ENCODE peak calls at places on chromosomes 5 and 9, in ten cellular contexts. C, U, R, H, I, G, A, T, E and N are unnamed samples.
A peak's percentile ranks its signal among the peaks of the same experiment; 100 is the strongest.

GRCh38 chr9:133787749-133788015 is 49.5 kb upstream of the SARDH start:
- DNase-seq in C (peak; percentile 83), U (no peak), H (no peak), A (peak; percentile 10), R (peak; percentile 92), G (no peak), T (peak; percentile 32), E (peak; percentile 15), I (peak; percentile 44), N (no peak)

GRCh38 chr9:7285199-7285598 is 514.4 kb downstream of the DMAC1 start:
- DNase-seq in H (no peak), G (no peak), R (no peak), T (no peak), C (no peak), I (no peak), U (no peak), E (no peak), A (no peak), N (no peak)

GRCh38 chr5:102762095-102762534 is 7.0 kb downstream of the PAM start:
- DNase-seq in E (peak; percentile 72), T (no peak), I (no peak), U (no peak), R (no peak), A (peak; percentile 61), H (no peak), C (no peak), G (no peak), N (no peak)

GRCh38 chr9:22088372-22089063 is 79.4 kb upstream of the CDKN2B start:
- DNase-seq in I (no peak), G (no peak), R (no peak), T (no peak), U (no peak), C (no peak), E (no peak), H (no peak), A (no peak), N (no peak)

GRCh38 chr5:179288101-179288808 is 57.0 kb downstream of the ADAMTS2 start:
- DNase-seq in G (no peak), A (no peak), U (peak; percentile 46), E (no peak), T (no peak), H (no peak), I (no peak), R (peak; percentile 39), C (peak; percentile 61), N (no peak)

GRCh38 chr5:178793696-178794095 is 63.2 kb upstream of the ZNF354A start:
- DNase-seq in U (peak; percentile 42), G (no peak), R (no peak), E (no peak), C (no peak), A (no peak), T (no peak), H (no peak), I (no peak), N (no peak)

GRCh38 chr9:109941771-109942170 is 161.8 kb downstream of the PALM2AKAP2 start:
- DNase-seq in C (no peak), E (no peak), I (no peak), G (no peak), A (no peak), H (no peak), T (no peak), U (no peak), R (no peak), N (no peak)

GRCh38 chr5:76999451-76999850 is 30.8 kb upstream of the AGGF1 start:
- DNase-seq in C (no peak), U (no peak), I (no peak), E (peak; percentile 86), H (no peak), R (no peak), G (no peak), T (no peak), A (peak; percentile 49), N (no peak)

GRCh38 chr5:148729182-148729581 is 74.9 kb upstream of the HTR4 start:
- DNase-seq in U (no peak), I (peak; percentile 59), E (peak; percentile 20), R (no peak), T (no peak), A (no peak), C (no peak), H (no peak), G (no peak), N (no peak)

GRCh38 chr5:138230981-138231589 is 18.0 kb upstream of the CDC23 start:
- DNase-seq in T (no peak), G (no peak), E (peak; percentile 59), C (no peak), H (no peak), U (no peak), A (no peak), R (peak; percentile 12), I (peak; percentile 12), N (no peak)

GRCh38 chr5:75324791-75325190 is 12.2 kb upstream of the HMGCR start:
- DNase-seq in E (no peak), I (no peak), G (no peak), T (no peak), R (no peak), U (no peak), A (no peak), C (no peak), H (no peak), N (no peak)

GRCh38 chr5:132102101-132102701 is 28.6 kb downstream of the CSF2 start:
- DNase-seq in E (no peak), H (no peak), A (no peak), T (no peak), U (no peak), I (peak; percentile 17), R (peak; percentile 71), C (no peak), G (peak; percentile 70), N (no peak)

GRCh38 chr5:34736445-34737119 is 80.5 kb downstream of the RAI14 start:
- DNase-seq in U (no peak), R (no peak), G (no peak), I (no peak), C (no peak), T (no peak), H (peak; percentile 31), E (peak; percentile 30), A (no peak), N (peak; percentile 18)

DNA sequence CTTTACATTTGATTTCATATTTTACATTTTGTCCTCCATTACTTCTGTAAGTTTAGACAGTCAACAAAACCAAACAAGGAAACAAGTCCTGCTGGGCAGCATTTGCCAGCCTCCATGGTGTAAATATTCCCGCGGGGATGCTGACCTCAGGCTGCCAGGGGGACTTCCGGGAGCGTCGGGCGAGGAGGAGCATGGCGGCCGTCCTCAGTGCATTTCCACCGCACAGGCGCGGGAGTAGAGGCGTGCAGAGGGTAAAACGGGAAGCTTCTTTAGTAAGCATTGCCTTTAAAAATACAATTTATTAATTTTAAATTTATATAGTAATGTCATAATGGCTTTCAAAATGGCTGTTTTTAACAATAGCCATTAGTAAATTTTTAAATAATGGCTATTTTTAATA is 385.3 kb upstream of the IRX4 start:
- DNase-seq in A (no peak), U (no peak), T (no peak), C (no peak), I (no peak), H (no peak), G (no peak), R (no peak), E (no peak), N (no peak)
- H3K4me1 ChIP-seq in A (no peaks in the 10 kb centered on the region), U (no peaks in the 10 kb centered on the region), T (no peaks in the 10 kb centered on the region), C (no peaks in the 10 kb centered on the region), I (no peaks in the 10 kb centered on the region), H (peaks cover 4% of the 10 kb centered on the region), G (no peaks in the 10 kb centered on the region), R (no peaks in the 10 kb centered on the region), E (no peaks in the 10 kb centered on the region), N (no peaks in the 10 kb centered on the region)

DNA sequence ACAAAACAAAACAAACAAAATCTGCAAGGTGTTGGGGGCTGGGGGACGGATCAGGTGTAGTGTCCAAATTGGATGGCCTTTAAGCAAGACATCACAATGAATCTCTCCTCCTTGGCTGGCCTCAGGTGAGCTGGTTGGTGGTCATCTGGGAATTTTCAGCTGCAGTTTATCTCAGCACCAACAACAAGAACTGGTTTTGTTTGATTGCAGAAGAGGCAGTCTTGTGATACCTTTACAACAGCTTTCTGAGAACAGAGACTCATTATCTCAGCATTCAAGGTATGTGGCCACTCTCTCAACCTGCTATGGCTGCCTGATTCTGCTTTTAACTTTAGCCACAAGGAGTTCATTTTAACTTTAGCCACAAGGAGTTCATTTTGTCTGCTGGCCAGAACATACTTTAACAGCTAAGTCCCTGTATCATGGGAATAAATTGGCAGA is 1543.4 kb downstream of the EFNA5 start:
- DNase-seq in U (no peak), I (peak; percentile 30), R (no peak), A (no peak), T (no peak), H (no peak), C (no peak), G (no peak), E (no peak), N (no peak)
- H3K4me1 ChIP-seq in U (no peaks in the 10 kb centered on the region), I (peaks cover 8% of the 10 kb centered on the region), R (no peaks in the 10 kb centered on the region), A (no peaks in the 10 kb centered on the region), T (no peaks in the 10 kb centered on the region), H (peaks cover 3% of the 10 kb centered on the region), C (no peaks in the 10 kb centered on the region), G (no peaks in the 10 kb centered on the region), E (no peaks in the 10 kb centered on the region), N (no peaks in the 10 kb centered on the region)

GRCh38 chr9:98317134-98317857 is 61.8 kb upstream of the TBC1D2 start:
- DNase-seq in R (no peak), I (no peak), U (no peak), H (no peak), T (no peak), G (no peak), C (peak; percentile 51), A (peak; percentile 49), E (peak; percentile 84), N (no peak)
- H3K4me1 ChIP-seq in R (no peaks in the 10 kb centered on the region), I (no peaks in the 10 kb centered on the region), U (peaks cover 7% of the 10 kb centered on the region), H (no peaks in the 10 kb centered on the region), T (no peaks in the 10 kb centered on the region), G (no peaks in the 10 kb centered on the region), C (no peaks in the 10 kb centered on the region), A (peaks cover 2% of the 10 kb centered on the region), E (peaks cover 35% of the 10 kb centered on the region), N (peaks cover 3% of the 10 kb centered on the region)

DNA sequence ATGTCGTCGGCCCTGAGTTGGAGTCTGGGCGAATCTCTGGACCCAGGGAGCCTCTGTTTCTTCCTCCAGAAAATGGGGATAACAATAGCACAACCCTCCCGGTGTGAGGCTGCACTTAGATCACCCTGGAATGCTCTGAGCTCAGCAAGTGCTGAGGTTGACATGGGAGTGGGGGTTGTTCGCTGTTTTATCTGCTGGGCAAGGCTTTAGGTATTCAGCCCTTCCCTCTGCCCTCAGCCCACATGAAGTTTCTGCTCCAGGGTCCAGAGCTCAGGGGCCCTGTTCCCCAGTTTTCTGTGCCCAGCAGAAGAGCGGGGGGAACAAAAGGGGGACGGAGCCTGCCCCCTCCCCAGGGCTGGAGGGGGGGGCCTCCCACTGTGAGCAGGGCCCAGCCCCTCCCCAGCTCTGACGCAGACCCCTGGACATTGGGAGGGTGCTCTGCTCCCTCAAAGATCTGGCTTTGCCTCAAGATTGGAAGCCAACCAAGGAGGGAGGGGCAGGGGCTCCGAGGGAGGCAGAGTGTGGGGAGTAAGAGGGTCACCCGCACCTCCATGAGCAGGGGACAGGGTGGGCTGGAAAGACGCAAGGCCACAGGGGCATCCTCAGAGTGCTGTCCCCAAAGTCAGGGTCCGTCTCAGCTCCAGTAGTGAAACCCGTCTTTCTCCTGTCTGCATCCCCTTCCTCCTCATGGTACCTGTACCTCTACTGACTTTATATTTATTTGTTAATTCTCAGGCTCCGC is 215.6 kb downstream of the C9orf50 start:
- DNase-seq in R (peak; percentile 47), U (no peak), E (peak; percentile 55), C (peak; percentile 69), A (no peak), T (peak; percentile 4), I (no peak), G (no peak), H (no peak), N (no peak)
- H3K4me1 ChIP-seq in R (no peaks in the 10 kb centered on the region), U (no peaks in the 10 kb centered on the region), E (no peaks in the 10 kb centered on the region), C (peaks cover 30% of the 10 kb centered on the region), A (peaks cover 2% of the 10 kb centered on the region), T (peaks cover 35% of the 10 kb centered on the region), I (peaks cover 43% of the 10 kb centered on the region), G (no peaks in the 10 kb centered on the region), H (peaks cover 44% of the 10 kb centered on the region), N (peaks cover 7% of the 10 kb centered on the region)